ENCODE peak calls at places on chromosome 18, in ten cellular contexts. P is A549; O is A673; A is iPS DF 6.9; G is upper lobe of left lung; T is SK-N-SH; E is CD8-positive, alpha-beta memory T cell; M is CD4-positive, alpha-beta memory T cell; S is pancreas; I is brain microvascular endothelial cell. F is an unnamed sample.

GRCh38 chr18:54740146-54740844 is 88.0 kb upstream of the RAB27B start:
- DNase-seq in P (no peak), O (peak), A (no peak), G (no peak), T (no peak), E (no peak), M (no peak), S (no peak), I (no peak), F (peak)

GRCh38 chr18:44411277-44411900 is 269.3 kb upstream of the SETBP1 start:
- DNase-seq in P (no peak), O (no peak), A (no peak), G (no peak), T (no peak), E (no peak), M (no peak), S (no peak), I (no peak), F (no peak)

GRCh38 chr18:46169464-46169941 is 65.3 kb downstream of the HAUS1 start:
- DNase-seq in P (no peak), O (no peak), A (no peak), G (no peak), T (no peak), E (no peak), M (no peak), S (no peak), I (peak), F (no peak)

GRCh38 chr18:9048808-9049494 is 53.5 kb upstream of the NDUFV2 start:
- DNase-seq in P (no peak), O (no peak), A (no peak), G (no peak), T (no peak), E (no peak), M (no peak), S (no peak), I (no peak), F (peak)

GRCh38 chr18:35138773-35139172 is 97.6 kb downstream of the MAPRE2 start:
- DNase-seq in P (no peak), O (no peak), A (no peak), G (no peak), T (no peak), E (no peak), M (no peak), S (no peak), I (no peak), F (no peak)

GRCh38 chr18:57627488-57627887 is 5.9 kb upstream of the NARS1 start:
- DNase-seq in P (no peak), O (peak), A (no peak), G (no peak), T (no peak), E (no peak), M (no peak), S (no peak), I (peak), F (no peak)

GRCh38 chr18:58025733-58026132 is 18.3 kb upstream of the NEDD4L start:
- DNase-seq in P (no peak), O (no peak), A (no peak), G (no peak), T (no peak), E (no peak), M (no peak), S (no peak), I (no peak), F (no peak)

GRCh38 chr18:54805571-54806334 is 22.5 kb upstream of the RAB27B start:
- DNase-seq in P (no peak), O (no peak), A (no peak), G (no peak), T (peak), E (no peak), M (no peak), S (no peak), I (peak), F (no peak)

GRCh38 chr18:35477497-35477896 is 20.3 kb downstream of the INO80C start:
- DNase-seq in P (no peak), O (no peak), A (no peak), G (no peak), T (no peak), E (no peak), M (no peak), S (no peak), I (no peak), F (no peak)

GRCh38 chr18:14999085-14999975 is 251.4 kb downstream of the ANKRD30B start:
- DNase-seq in P (no peak), O (no peak), A (no peak), G (peak), T (no peak), E (no peak), M (no peak), S (no peak), I (no peak), F (no peak)

GRCh38 chr18:7601249-7601620 is 34.1 kb downstream of the PTPRM start:
- DNase-seq in P (no peak), O (no peak), A (no peak), G (no peak), T (no peak), E (no peak), M (no peak), S (no peak), I (peak), F (no peak)

GRCh38 chr18:59561596-59561995 is 135.6 kb downstream of the CCBE1 start:
- DNase-seq in P (no peak), O (no peak), A (no peak), G (peak), T (no peak), E (no peak), M (no peak), S (no peak), I (no peak), F (no peak)

GRCh38 chr18:2656237-2657042 is 914 bp downstream of the SMCHD1 start:
- DNase-seq in P (no peak), O (peak), A (no peak), G (peak), T (peak), E (peak), M (peak), S (peak), I (no peak), F (no peak)

GRCh38 chr18:9516437-9517064 is 41.2 kb downstream of the RALBP1 start:
- DNase-seq in P (no peak), O (peak), A (no peak), G (no peak), T (peak), E (no peak), M (peak), S (no peak), I (no peak), F (no peak)

GRCh38 chr18:23939896-23940295 is 74.7 kb upstream of the TTC39C start:
- DNase-seq in P (no peak), O (no peak), A (no peak), G (no peak), T (peak), E (no peak), M (no peak), S (no peak), I (no peak), F (no peak)

GRCh38 chr18:57619881-57620280 is 1.8 kb downstream of the NARS1 start:
- DNase-seq in P (no peak), O (no peak), A (no peak), G (no peak), T (no peak), E (no peak), M (no peak), S (no peak), I (no peak), F (no peak)

GRCh38 chr18:2706903-2707302 is 51.4 kb downstream of the SMCHD1 start:
- DNase-seq in P (no peak), O (peak), A (no peak), G (no peak), T (no peak), E (no peak), M (no peak), S (no peak), I (no peak), F (no peak)

GRCh38 chr18:10570622-10571021 is 44.8 kb downstream of the NAPG start:
- DNase-seq in P (no peak), O (no peak), A (no peak), G (no peak), T (no peak), E (no peak), M (no peak), S (no peak), I (no peak), F (no peak)

GRCh38 chr18:50154420-50154819 is 40.5 kb downstream of the MYO5B start:
- DNase-seq in P (no peak), O (no peak), A (no peak), G (no peak), T (no peak), E (no peak), M (no peak), S (no peak), I (no peak), F (no peak)

GRCh38 chr18:80244167-80244566 is 3.1 kb downstream of the PARD6G start:
- DNase-seq in P (no peak), O (no peak), A (no peak), G (no peak), T (no peak), E (no peak), M (no peak), S (no peak), I (no peak), F (no peak)

GRCh38 chr18:71327443-71328120 is 1038.7 kb downstream of the SOCS6 start:
- DNase-seq in P (no peak), O (peak), A (no peak), G (no peak), T (no peak), E (no peak), M (no peak), S (no peak), I (no peak), F (no peak)

GRCh38 chr18:9901377-9901776 is 12.4 kb upstream of the VAPA start:
- DNase-seq in P (no peak), O (no peak), A (no peak), G (no peak), T (no peak), E (no peak), M (no peak), S (no peak), I (no peak), F (no peak)

GRCh38 chr18:35582310-35582682 is 756 bp downstream of the GALNT1 start:
- DNase-seq in P (no peak), O (no peak), A (no peak), G (no peak), T (no peak), E (no peak), M (no peak), S (no peak), I (no peak), F (no peak)

GRCh38 chr18:37537868-37538525 is 27.6 kb downstream of the CELF4 start:
- DNase-seq in P (peak), O (peak), A (no peak), G (peak), T (peak), E (no peak), M (no peak), S (peak), I (peak), F (no peak)

GRCh38 chr18:79934311-79935097 is 16.9 kb downstream of the SLC66A2 start:
- DNase-seq in P (no peak), O (no peak), A (no peak), G (no peak), T (no peak), E (no peak), M (no peak), S (no peak), I (no peak), F (no peak)

GRCh38 chr18:36655894-36656293 is 172.9 kb downstream of the TPGS2 start:
- DNase-seq in P (no peak), O (no peak), A (no peak), G (no peak), T (no peak), E (no peak), M (no peak), S (no peak), I (no peak), F (no peak)

GRCh38 chr18:67519582-67519981 is 3.1 kb upstream of the DSEL start:
- DNase-seq in P (no peak), O (no peak), A (no peak), G (no peak), T (no peak), E (no peak), M (no peak), S (no peak), I (peak), F (no peak)

GRCh38 chr18:7946724-7947377 is 379.7 kb downstream of the PTPRM start:
- DNase-seq in P (peak), O (no peak), A (no peak), G (no peak), T (peak), E (no peak), M (peak), S (peak), I (peak), F (peak)

GRCh38 chr18:36381075-36381474 is 83.6 kb downstream of the FHOD3 start:
- DNase-seq in P (no peak), O (no peak), A (no peak), G (no peak), T (no peak), E (no peak), M (no peak), S (no peak), I (no peak), F (no peak)

GRCh38 chr18:4068552-4069158 is 386.5 kb downstream of the DLGAP1 start:
- DNase-seq in P (peak), O (peak), A (peak), G (no peak), T (peak), E (no peak), M (peak), S (peak), I (peak), F (peak)

GRCh38 chr18:54712315-54712714 is 116.0 kb upstream of the RAB27B start:
- DNase-seq in P (no peak), O (no peak), A (no peak), G (no peak), T (no peak), E (no peak), M (no peak), S (no peak), I (peak), F (peak)

GRCh38 chr18:34976899-34977786 is 64.1 kb upstream of the MAPRE2 start:
- DNase-seq in P (peak), O (peak), A (no peak), G (peak), T (peak), E (peak), M (peak), S (peak), I (peak), F (no peak)

GRCh38 chr18:8623549-8624106 is 14.4 kb downstream of the RAB12 start:
- DNase-seq in P (no peak), O (no peak), A (no peak), G (peak), T (no peak), E (no peak), M (no peak), S (no peak), I (no peak), F (no peak)

GRCh38 chr18:77102246-77103040 is 30.1 kb downstream of the MBP start:
- DNase-seq in P (no peak), O (peak), A (no peak), G (no peak), T (peak), E (no peak), M (peak), S (no peak), I (peak), F (peak)

GRCh38 chr18:76357585-76358265 is 137.3 kb downstream of the ZNF516 start:
- DNase-seq in P (no peak), O (no peak), A (no peak), G (no peak), T (no peak), E (no peak), M (no peak), S (no peak), I (no peak), F (no peak)

GRCh38 chr18:35730738-35731370 is 149.3 kb downstream of the GALNT1 start:
- DNase-seq in P (no peak), O (no peak), A (no peak), G (no peak), T (no peak), E (no peak), M (no peak), S (no peak), I (no peak), F (no peak)

GRCh38 chr18:67854340-67854739 is 337.8 kb upstream of the DSEL start:
- DNase-seq in P (no peak), O (no peak), A (no peak), G (no peak), T (no peak), E (no peak), M (no peak), S (no peak), I (no peak), F (no peak)

GRCh38 chr18:22324191-22325131 is 93.3 kb downstream of the CTAGE1 start:
- DNase-seq in P (no peak), O (peak), A (no peak), G (peak), T (no peak), E (no peak), M (no peak), S (peak), I (no peak), F (no peak)
- H3K27ac ChIP-seq in P (no peak), O (no peak), A (no peak), G (peak), T (no peak), E (no peak), M (no peak), S (no peak), I (no peak), F (no peak)

GRCh38 chr18:62505669-62506494 is 16.9 kb upstream of the ZCCHC2 start:
- DNase-seq in P (no peak), O (no peak), A (no peak), G (no peak), T (no peak), E (no peak), M (peak), S (no peak), I (no peak), F (no peak)
- H3K27ac ChIP-seq in P (peak), O (no peak), A (no peak), G (peak), T (no peak), E (peak), M (peak), S (no peak), I (no peak), F (no peak)

GRCh38 chr18:62880673-62881364 is 165.5 kb downstream of the PHLPP1 start:
- DNase-seq in P (no peak), O (no peak), A (no peak), G (no peak), T (no peak), E (no peak), M (no peak), S (no peak), I (no peak), F (no peak)
- H3K27ac ChIP-seq in P (peak), O (no peak), A (no peak), G (no peak), T (no peak), E (no peak), M (no peak), S (no peak), I (peak), F (peak)

GRCh38 chr18:5894215-5894612 is 1.1 kb downstream of the TMEM200C start:
- DNase-seq in P (no peak), O (no peak), A (no peak), G (no peak), T (no peak), E (no peak), M (no peak), S (no peak), I (no peak), F (no peak)

GRCh38 chr18:5895886-5896740 is 791 bp upstream of the TMEM200C start:
- DNase-seq in P (no peak), O (no peak), A (no peak), G (peak), T (peak), E (no peak), M (no peak), S (no peak), I (no peak), F (no peak)

GRCh38 chr18:5892772-5893431 is 2.4 kb downstream of the TMEM200C start:
- DNase-seq in P (no peak), O (no peak), A (no peak), G (no peak), T (no peak), E (no peak), M (no peak), S (no peak), I (no peak), F (no peak)

GRCh38 chr18:5895300-5895885 is at the start of gene TMEM200C:
- DNase-seq in P (no peak), O (no peak), A (no peak), G (peak), T (peak), E (no peak), M (no peak), S (no peak), I (no peak), F (no peak)

DNA sequence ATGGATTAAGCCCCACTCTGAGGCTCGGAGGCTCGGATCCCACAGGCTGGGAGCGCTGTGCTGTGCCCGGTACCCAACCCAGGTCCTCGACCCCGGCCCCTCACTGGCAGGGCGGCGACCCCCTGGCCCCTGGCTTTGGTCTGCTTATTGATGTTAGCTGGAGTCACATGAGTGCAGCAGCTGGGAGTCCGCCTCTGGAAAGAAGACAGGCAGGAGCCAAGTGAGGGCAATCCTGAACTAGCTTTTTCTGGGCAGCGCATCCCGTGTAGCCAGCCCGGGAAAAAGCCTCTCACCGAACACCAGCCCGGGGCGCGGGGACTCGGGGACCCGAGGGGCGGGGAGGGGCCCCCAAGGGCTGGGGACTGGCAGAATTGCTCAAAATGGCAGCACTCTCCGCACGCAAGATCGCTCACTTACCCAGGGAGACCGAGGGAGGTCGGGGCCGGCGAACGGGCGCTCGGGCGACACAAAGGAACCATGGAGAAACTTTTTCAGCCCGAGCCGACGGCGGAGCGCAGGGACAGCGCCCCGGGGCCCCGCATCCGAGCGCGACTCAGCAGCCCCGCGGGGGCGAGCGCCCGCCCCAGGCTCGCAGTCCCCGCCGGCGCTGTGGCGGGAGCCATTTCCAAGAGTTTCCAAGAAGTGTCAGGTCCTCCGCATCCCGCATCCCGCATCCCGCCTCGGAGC is 566 bp downstream of the TMEM200C start:
- DNase-seq in P (no peak), O (no peak), A (no peak), G (peak), T (peak), E (no peak), M (no peak), S (no peak), I (no peak), F (no peak)
- H3K27ac ChIP-seq in P (no peak), O (no peak), A (no peak), G (no peak), T (no peak), E (no peak), M (no peak), S (no peak), I (no peak), F (no peak)

GRCh38 chr18:48990497-48991298 is 39.9 kb upstream of the SMAD7 start:
- DNase-seq in P (peak), O (no peak), A (no peak), G (no peak), T (no peak), E (no peak), M (no peak), S (no peak), I (peak), F (no peak)

GRCh38 chr18:48991299-48992055 is 40.7 kb upstream of the SMAD7 start:
- DNase-seq in P (no peak), O (no peak), A (no peak), G (no peak), T (no peak), E (no peak), M (no peak), S (no peak), I (no peak), F (no peak)

GRCh38 chr18:48993586-48993985 is 42.8 kb upstream of the SMAD7 start:
- DNase-seq in P (no peak), O (no peak), A (no peak), G (no peak), T (no peak), E (no peak), M (no peak), S (no peak), I (no peak), F (no peak)

GRCh38 chr18:48992791-48993555 is 42.2 kb upstream of the SMAD7 start:
- DNase-seq in P (no peak), O (no peak), A (no peak), G (no peak), T (no peak), E (no peak), M (no peak), S (no peak), I (no peak), F (no peak)

DNA sequence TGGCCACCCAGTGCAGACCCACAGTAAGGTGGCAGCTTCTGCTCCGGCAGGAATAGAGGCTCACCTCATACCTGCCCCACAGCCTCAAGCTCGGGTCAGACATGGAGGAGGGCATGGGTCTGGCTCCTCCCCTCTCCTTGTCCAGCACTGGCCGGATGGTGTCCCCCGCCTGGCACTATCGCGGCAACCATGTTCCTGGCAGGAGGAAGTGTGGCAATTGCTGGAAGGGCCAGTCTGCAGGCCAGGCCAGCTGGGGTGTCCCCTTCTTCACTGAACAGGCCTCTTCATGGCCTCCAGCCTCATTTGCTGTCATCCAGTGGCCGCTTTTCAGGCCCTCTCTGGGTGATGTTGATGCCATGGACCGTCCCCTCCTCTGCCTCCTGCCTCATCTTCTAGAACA is 41.4 kb upstream of the SMAD7 start:
- DNase-seq in P (no peak), O (no peak), A (no peak), G (no peak), T (no peak), E (no peak), M (no peak), S (no peak), I (no peak), F (no peak)
- H3K27ac ChIP-seq in P (peak), O (no peak), A (no peak), G (no peak), T (no peak), E (no peak), M (no peak), S (no peak), I (no peak), F (no peak)

F was measured in epithelial cell of prostate.